ENCODE peak calls at places on chromosome 1, in six cellular contexts. One of them, this sample, is unnamed. For H3K4me1, the result is how much of the 10 kb centered on the place peaks cover.

GRCh38 chr1:150159550-150159949 is 9.8 kb downstream of the PLEKHO1 start:
- DNase-seq in Panc1: no peak
- DNase-seq in endothelial cell of umbilical vein: no peak
- DNase-seq in stomach: no peak
- DNase-seq in SK-N-SH: no peak
- DNase-seq in HCT116: no peak
- DNase-seq in this sample: no peak

GRCh38 chr1:82062206-82062605 is 261.5 kb downstream of the ADGRL2 start:
- DNase-seq in SK-N-SH: no peak
- DNase-seq in Panc1: no peak
- DNase-seq in endothelial cell of umbilical vein: no peak
- DNase-seq in stomach: no peak
- DNase-seq in HCT116: no peak
- DNase-seq in this sample: no peak

GRCh38 chr1:161258439-161259386 is at the start of gene PCP4L1:
- DNase-seq in Panc1: no peak
- DNase-seq in stomach: peak
- DNase-seq in SK-N-SH: peak
- DNase-seq in endothelial cell of umbilical vein: peak
- DNase-seq in HCT116: no peak
- DNase-seq in this sample: no peak

GRCh38 chr1:247857069-247857985 is at the start of gene TRIM58:
- DNase-seq in stomach: peak
- DNase-seq in SK-N-SH: peak
- DNase-seq in Panc1: no peak
- DNase-seq in endothelial cell of umbilical vein: no peak
- DNase-seq in HCT116: no peak
- DNase-seq in this sample: no peak

GRCh38 chr1:56507925-56508522 is 71.3 kb downstream of the PLPP3 start:
- DNase-seq in endothelial cell of umbilical vein: no peak
- DNase-seq in stomach: peak
- DNase-seq in Panc1: no peak
- DNase-seq in SK-N-SH: no peak
- DNase-seq in HCT116: no peak
- DNase-seq in this sample: no peak

GRCh38 chr1:110774398-110774797 is 98.5 kb upstream of the CD53 start:
- DNase-seq in endothelial cell of umbilical vein: peak
- DNase-seq in HCT116: no peak
- DNase-seq in Panc1: no peak
- DNase-seq in SK-N-SH: no peak
- DNase-seq in stomach: no peak
- DNase-seq in this sample: no peak

GRCh38 chr1:234014208-234014607 is 109.7 kb downstream of the SLC35F3 start:
- DNase-seq in endothelial cell of umbilical vein: no peak
- DNase-seq in SK-N-SH: no peak
- DNase-seq in HCT116: no peak
- DNase-seq in stomach: no peak
- DNase-seq in Panc1: no peak
- DNase-seq in this sample: no peak

GRCh38 chr1:184792450-184792969 is 37.9 kb upstream of the EDEM3 start:
- DNase-seq in stomach: peak
- DNase-seq in SK-N-SH: no peak
- DNase-seq in HCT116: peak
- DNase-seq in endothelial cell of umbilical vein: peak
- DNase-seq in Panc1: peak
- DNase-seq in this sample: no peak

GRCh38 chr1:53559391-53559815 is 100.2 kb downstream of the DMRTB1 start:
- DNase-seq in HCT116: no peak
- DNase-seq in endothelial cell of umbilical vein: no peak
- DNase-seq in Panc1: no peak
- DNase-seq in stomach: no peak
- DNase-seq in SK-N-SH: peak
- DNase-seq in this sample: peak

GRCh38 chr1:160466966-160467365 is 56.1 kb downstream of the SLAMF6 start:
- DNase-seq in stomach: no peak
- DNase-seq in Panc1: no peak
- DNase-seq in endothelial cell of umbilical vein: no peak
- DNase-seq in HCT116: no peak
- DNase-seq in SK-N-SH: no peak
- DNase-seq in this sample: no peak

GRCh38 chr1:97017895-97018294 is 296.3 kb downstream of the PTBP2 start:
- DNase-seq in Panc1: no peak
- DNase-seq in stomach: no peak
- DNase-seq in SK-N-SH: no peak
- DNase-seq in endothelial cell of umbilical vein: no peak
- DNase-seq in HCT116: no peak
- DNase-seq in this sample: no peak

GRCh38 chr1:231200417-231201031 is 38.7 kb downstream of the TRIM67 start:
- DNase-seq in stomach: no peak
- DNase-seq in HCT116: no peak
- DNase-seq in endothelial cell of umbilical vein: no peak
- DNase-seq in SK-N-SH: peak
- DNase-seq in Panc1: no peak
- DNase-seq in this sample: no peak

GRCh38 chr1:155228096-155228427 is 19.6 kb downstream of the MTX1 start:
- DNase-seq in HCT116: no peak
- DNase-seq in SK-N-SH: no peak
- DNase-seq in stomach: no peak
- DNase-seq in endothelial cell of umbilical vein: no peak
- DNase-seq in Panc1: no peak
- DNase-seq in this sample: no peak

GRCh38 chr1:180444522-180444921 is 57.9 kb downstream of the ACBD6 start:
- DNase-seq in HCT116: no peak
- DNase-seq in Panc1: no peak
- DNase-seq in SK-N-SH: no peak
- DNase-seq in endothelial cell of umbilical vein: no peak
- DNase-seq in stomach: no peak
- DNase-seq in this sample: no peak

GRCh38 chr1:17002524-17002902 is 9.2 kb downstream of the ATP13A2 start:
- DNase-seq in stomach: no peak
- DNase-seq in Panc1: no peak
- DNase-seq in endothelial cell of umbilical vein: no peak
- DNase-seq in HCT116: no peak
- DNase-seq in SK-N-SH: peak
- DNase-seq in this sample: no peak

GRCh38 chr1:197585809-197586208 is 189.5 kb downstream of the DENND1B start:
- DNase-seq in SK-N-SH: no peak
- DNase-seq in Panc1: no peak
- DNase-seq in stomach: no peak
- DNase-seq in HCT116: no peak
- DNase-seq in endothelial cell of umbilical vein: no peak
- DNase-seq in this sample: no peak

GRCh38 chr1:160605792-160606520 is 26.7 kb upstream of the CD84 start:
- DNase-seq in Panc1: no peak
- DNase-seq in HCT116: no peak
- DNase-seq in SK-N-SH: no peak
- DNase-seq in stomach: no peak
- DNase-seq in endothelial cell of umbilical vein: no peak
- DNase-seq in this sample: no peak

GRCh38 chr1:225768662-225769426 is 8.8 kb upstream of the SRP9 start:
- DNase-seq in HCT116: no peak
- DNase-seq in endothelial cell of umbilical vein: no peak
- DNase-seq in Panc1: no peak
- DNase-seq in SK-N-SH: no peak
- DNase-seq in stomach: no peak
- DNase-seq in this sample: peak

GRCh38 chr1:225767591-225768540 is 9.8 kb upstream of the SRP9 start:
- DNase-seq in HCT116: no peak
- DNase-seq in Panc1: no peak
- DNase-seq in stomach: peak
- DNase-seq in endothelial cell of umbilical vein: peak
- DNase-seq in SK-N-SH: no peak
- DNase-seq in this sample: peak

GRCh38 chr1:225765982-225766674 is 11.5 kb upstream of the SRP9 start:
- DNase-seq in HCT116: no peak
- DNase-seq in Panc1: no peak
- DNase-seq in SK-N-SH: no peak
- DNase-seq in endothelial cell of umbilical vein: no peak
- DNase-seq in stomach: peak
- DNase-seq in this sample: peak

GRCh38 chr1:225769687-225770086 is 7.9 kb upstream of the SRP9 start:
- DNase-seq in Panc1: no peak
- DNase-seq in HCT116: no peak
- DNase-seq in endothelial cell of umbilical vein: no peak
- DNase-seq in SK-N-SH: no peak
- DNase-seq in stomach: no peak
- DNase-seq in this sample: no peak

GRCh38 chr1:225766967-225767413 is 10.6 kb upstream of the SRP9 start:
- DNase-seq in HCT116: no peak
- DNase-seq in Panc1: no peak
- DNase-seq in SK-N-SH: peak
- DNase-seq in endothelial cell of umbilical vein: peak
- DNase-seq in stomach: peak
- DNase-seq in this sample: no peak
- TF ChIP-seq POLR2AphosphoS5 in HCT116: no peak
- TF ChIP-seq POLR2AphosphoS5 in Panc1: no peak
- TF ChIP-seq POLR2AphosphoS5 in SK-N-SH: peak
- TF ChIP-seq POLR2AphosphoS5 in endothelial cell of umbilical vein: peak
- TF ChIP-seq POLR2AphosphoS5 in stomach: no peak
- TF ChIP-seq POLR2AphosphoS5 in this sample: no peak

DNA sequence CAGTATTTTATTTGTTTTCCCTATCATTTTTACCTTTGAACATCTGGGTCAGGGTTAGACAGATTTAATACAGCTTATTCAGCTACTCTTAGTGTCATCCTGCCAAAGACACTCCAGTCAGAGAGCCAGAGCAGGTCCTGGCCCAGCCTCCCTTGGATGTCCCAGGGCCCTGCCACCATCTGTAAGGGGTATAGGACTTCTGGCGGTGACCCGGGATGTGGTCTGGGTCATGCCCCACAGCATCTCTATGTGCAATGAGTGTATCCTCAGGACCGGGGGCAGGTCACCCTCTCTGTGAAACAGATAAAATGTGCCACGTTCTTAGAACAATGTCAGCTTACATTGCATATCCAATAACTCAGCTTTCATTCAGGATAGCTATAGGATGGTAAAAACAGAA is 37.8 kb upstream of the PRSS38 start:
- DNase-seq in stomach: no peak
- DNase-seq in SK-N-SH: no peak
- DNase-seq in HCT116: no peak
- DNase-seq in endothelial cell of umbilical vein: no peak
- DNase-seq in Panc1: no peak
- DNase-seq in this sample: peak
- H3K4me1 ChIP-seq in stomach: under half
- H3K4me1 ChIP-seq in SK-N-SH: under half
- H3K4me1 ChIP-seq in HCT116: under half
- H3K4me1 ChIP-seq in endothelial cell of umbilical vein: under half
- H3K4me1 ChIP-seq in Panc1: under half
- H3K4me1 ChIP-seq in this sample: under half

GRCh38 chr1:26863677-26864060 is 720 bp downstream of the SFN start:
- DNase-seq in Panc1: no peak
- DNase-seq in endothelial cell of umbilical vein: no peak
- DNase-seq in stomach: no peak
- DNase-seq in SK-N-SH: no peak
- DNase-seq in HCT116: no peak
- DNase-seq in this sample: no peak
- H3K4me3 ChIP-seq in Panc1: peak
- H3K4me3 ChIP-seq in endothelial cell of umbilical vein: no peak
- H3K4me3 ChIP-seq in stomach: peak
- H3K4me3 ChIP-seq in SK-N-SH: no peak
- H3K4me3 ChIP-seq in HCT116: peak
- H3K4me3 ChIP-seq in this sample: no peak

DNA sequence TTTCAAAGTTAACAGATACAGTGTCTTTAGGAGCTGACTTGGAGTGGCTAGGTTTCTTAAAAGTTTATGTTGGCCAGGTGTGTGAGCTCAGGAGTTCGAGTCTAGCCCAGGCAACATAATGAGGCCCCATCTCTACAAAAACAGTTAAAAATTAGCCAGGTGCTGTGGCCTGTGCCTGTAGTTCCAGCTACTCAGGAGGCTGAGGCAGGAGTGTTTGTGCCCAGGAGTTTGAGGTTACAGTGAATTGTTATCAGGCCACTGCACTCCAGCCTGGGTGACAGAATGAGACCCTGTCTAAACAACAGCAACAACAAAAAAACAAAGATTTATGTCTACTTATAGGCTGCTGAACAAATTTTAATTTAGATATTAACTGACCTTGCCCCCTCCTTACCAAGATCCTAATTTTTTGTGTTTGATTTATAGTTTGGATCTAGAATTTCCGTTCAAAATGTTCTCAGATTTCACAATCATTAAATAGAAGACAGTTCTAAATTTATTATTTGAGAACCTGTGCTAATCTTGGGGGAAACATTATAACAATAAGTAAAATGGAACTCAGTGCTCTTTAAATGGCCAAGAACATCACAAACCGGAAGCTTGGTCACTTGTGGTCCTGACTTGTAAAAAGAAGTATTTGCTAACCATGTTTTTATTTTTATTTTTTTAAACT is 67.8 kb downstream of the POU2F1 start:
- DNase-seq in SK-N-SH: no peak
- DNase-seq in endothelial cell of umbilical vein: no peak
- DNase-seq in HCT116: no peak
- DNase-seq in Panc1: no peak
- DNase-seq in stomach: no peak
- DNase-seq in this sample: no peak
- TF ChIP-seq POLR2AphosphoS5 in SK-N-SH: no peak
- TF ChIP-seq POLR2AphosphoS5 in endothelial cell of umbilical vein: no peak
- TF ChIP-seq POLR2AphosphoS5 in HCT116: no peak
- TF ChIP-seq POLR2AphosphoS5 in Panc1: no peak
- TF ChIP-seq POLR2AphosphoS5 in stomach: no peak
- TF ChIP-seq POLR2AphosphoS5 in this sample: no peak

GRCh38 chr1:21299007-21299406 is 8.7 kb upstream of the ECE1 start:
- DNase-seq in endothelial cell of umbilical vein: no peak
- DNase-seq in stomach: no peak
- DNase-seq in Panc1: no peak
- DNase-seq in SK-N-SH: no peak
- DNase-seq in HCT116: no peak
- DNase-seq in this sample: no peak
- H3K4me1 ChIP-seq in endothelial cell of umbilical vein: under half
- H3K4me1 ChIP-seq in stomach: half or more
- H3K4me1 ChIP-seq in Panc1: under half
- H3K4me1 ChIP-seq in SK-N-SH: under half
- H3K4me1 ChIP-seq in HCT116: under half
- H3K4me1 ChIP-seq in this sample: under half

GRCh38 chr1:156642265-156643185 is 608 bp downstream of the BCAN start:
- DNase-seq in stomach: no peak
- DNase-seq in SK-N-SH: peak
- DNase-seq in Panc1: no peak
- DNase-seq in endothelial cell of umbilical vein: no peak
- DNase-seq in HCT116: no peak
- DNase-seq in this sample: no peak
- H3K4me3 ChIP-seq in stomach: peak
- H3K4me3 ChIP-seq in SK-N-SH: peak
- H3K4me3 ChIP-seq in Panc1: no peak
- H3K4me3 ChIP-seq in endothelial cell of umbilical vein: no peak
- H3K4me3 ChIP-seq in HCT116: no peak
- H3K4me3 ChIP-seq in this sample: peak

DNA sequence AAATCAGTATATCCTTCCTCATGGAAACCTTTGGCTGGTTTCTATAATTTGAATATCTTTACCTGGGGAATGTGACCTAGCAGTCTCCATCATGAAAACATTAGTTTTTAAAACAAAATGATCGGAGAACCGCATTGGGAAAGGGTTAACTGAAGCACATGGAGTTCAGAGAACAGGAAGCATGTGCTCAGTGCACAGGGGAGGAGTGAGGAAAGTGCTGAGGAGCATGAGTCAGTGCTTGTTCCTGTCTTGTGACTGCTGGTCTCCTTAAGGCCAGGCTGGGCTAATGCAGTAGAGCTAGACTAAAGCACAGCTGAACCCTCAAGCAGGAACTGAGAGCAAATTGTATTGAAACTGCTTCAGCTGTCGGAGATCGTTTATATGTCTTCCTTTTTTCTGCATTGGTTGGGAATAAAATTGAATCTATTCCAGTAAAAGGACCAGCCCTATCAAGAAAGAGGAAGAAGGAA is 5.8 kb downstream of the IFI16 start:
- DNase-seq in HCT116: no peak
- DNase-seq in Panc1: no peak
- DNase-seq in SK-N-SH: no peak
- DNase-seq in endothelial cell of umbilical vein: peak
- DNase-seq in stomach: peak
- DNase-seq in this sample: no peak
- TF ChIP-seq POLR2AphosphoS5 in HCT116: no peak
- TF ChIP-seq POLR2AphosphoS5 in Panc1: no peak
- TF ChIP-seq POLR2AphosphoS5 in SK-N-SH: peak
- TF ChIP-seq POLR2AphosphoS5 in endothelial cell of umbilical vein: peak
- TF ChIP-seq POLR2AphosphoS5 in stomach: peak
- TF ChIP-seq POLR2AphosphoS5 in this sample: peak